ENCODE peak calls at places on chromosomes 2 and 18, in eight cellular contexts. One of them, this sample, is unnamed.

GRCh38 chr2:9484533-9484932 is 10.2 kb downstream of the IAH1 start:
- DNase-seq in CD8-positive, alpha-beta T cell: no peak
- DNase-seq in neural progenitor cell: no peak
- DNase-seq in AG04450: peak
- DNase-seq in lung: no peak
- DNase-seq in thoracic aorta: no peak
- DNase-seq in tibial nerve: no peak
- DNase-seq in GM12864: no peak
- DNase-seq in this sample: no peak

GRCh38 chr2:65033178-65033577 is 23.0 kb upstream of the CEP68 start:
- DNase-seq in CD8-positive, alpha-beta T cell: no peak
- DNase-seq in neural progenitor cell: no peak
- DNase-seq in AG04450: no peak
- DNase-seq in lung: no peak
- DNase-seq in thoracic aorta: no peak
- DNase-seq in tibial nerve: no peak
- DNase-seq in GM12864: no peak
- DNase-seq in this sample: no peak

GRCh38 chr2:9364373-9364772 is 59.0 kb downstream of the ITGB1BP1 start:
- DNase-seq in CD8-positive, alpha-beta T cell: no peak
- DNase-seq in neural progenitor cell: no peak
- DNase-seq in AG04450: no peak
- DNase-seq in lung: no peak
- DNase-seq in thoracic aorta: no peak
- DNase-seq in tibial nerve: no peak
- DNase-seq in GM12864: no peak
- DNase-seq in this sample: no peak

GRCh38 chr2:220198911-220199310 is 571.5 kb downstream of the SLC4A3 start:
- DNase-seq in CD8-positive, alpha-beta T cell: no peak
- DNase-seq in neural progenitor cell: no peak
- DNase-seq in AG04450: peak
- DNase-seq in lung: no peak
- DNase-seq in thoracic aorta: no peak
- DNase-seq in tibial nerve: peak
- DNase-seq in GM12864: no peak
- DNase-seq in this sample: no peak

GRCh38 chr2:195202163-195202845 is 454.7 kb upstream of the SLC39A10 start:
- DNase-seq in CD8-positive, alpha-beta T cell: no peak
- DNase-seq in neural progenitor cell: no peak
- DNase-seq in AG04450: no peak
- DNase-seq in lung: no peak
- DNase-seq in thoracic aorta: no peak
- DNase-seq in tibial nerve: no peak
- DNase-seq in GM12864: no peak
- DNase-seq in this sample: no peak

GRCh38 chr2:27689424-27689823 is 25.7 kb downstream of the SLC4A1AP start:
- DNase-seq in CD8-positive, alpha-beta T cell: no peak
- DNase-seq in neural progenitor cell: no peak
- DNase-seq in AG04450: no peak
- DNase-seq in lung: no peak
- DNase-seq in thoracic aorta: no peak
- DNase-seq in tibial nerve: no peak
- DNase-seq in GM12864: no peak
- DNase-seq in this sample: no peak

GRCh38 chr2:64214281-64215115 is 70.3 kb upstream of the PELI1 start:
- DNase-seq in CD8-positive, alpha-beta T cell: no peak
- DNase-seq in neural progenitor cell: no peak
- DNase-seq in AG04450: no peak
- DNase-seq in lung: no peak
- DNase-seq in thoracic aorta: no peak
- DNase-seq in tibial nerve: no peak
- DNase-seq in GM12864: peak
- DNase-seq in this sample: no peak

GRCh38 chr2:217307023-217307422 is 447.2 kb upstream of the TNP1 start:
- DNase-seq in CD8-positive, alpha-beta T cell: no peak
- DNase-seq in neural progenitor cell: no peak
- DNase-seq in AG04450: no peak
- DNase-seq in lung: no peak
- DNase-seq in thoracic aorta: no peak
- DNase-seq in tibial nerve: no peak
- DNase-seq in GM12864: no peak
- DNase-seq in this sample: no peak

GRCh38 chr2:133346654-133347053 is 221.6 kb downstream of the NCKAP5 start:
- DNase-seq in CD8-positive, alpha-beta T cell: no peak
- DNase-seq in neural progenitor cell: no peak
- DNase-seq in AG04450: peak
- DNase-seq in lung: no peak
- DNase-seq in thoracic aorta: no peak
- DNase-seq in tibial nerve: no peak
- DNase-seq in GM12864: peak
- DNase-seq in this sample: no peak

GRCh38 chr2:72770879-72771461 is 54.9 kb downstream of the EXOC6B start:
- DNase-seq in CD8-positive, alpha-beta T cell: peak
- DNase-seq in neural progenitor cell: peak
- DNase-seq in AG04450: peak
- DNase-seq in lung: peak
- DNase-seq in thoracic aorta: peak
- DNase-seq in tibial nerve: peak
- DNase-seq in GM12864: peak
- DNase-seq in this sample: no peak

GRCh38 chr18:69585696-69586095 is 185.0 kb downstream of the DOK6 start:
- DNase-seq in CD8-positive, alpha-beta T cell: no peak
- DNase-seq in neural progenitor cell: no peak
- DNase-seq in AG04450: no peak
- DNase-seq in lung: no peak
- DNase-seq in thoracic aorta: no peak
- DNase-seq in tibial nerve: no peak
- DNase-seq in GM12864: no peak
- DNase-seq in this sample: no peak

GRCh38 chr2:189411860-189412259 is 29.4 kb upstream of the WDR75 start:
- DNase-seq in CD8-positive, alpha-beta T cell: no peak
- DNase-seq in neural progenitor cell: no peak
- DNase-seq in AG04450: peak
- DNase-seq in lung: no peak
- DNase-seq in thoracic aorta: no peak
- DNase-seq in tibial nerve: no peak
- DNase-seq in GM12864: no peak
- DNase-seq in this sample: no peak

GRCh38 chr2:225452677-225453076 is 53.2 kb downstream of the NYAP2 start:
- DNase-seq in CD8-positive, alpha-beta T cell: no peak
- DNase-seq in neural progenitor cell: peak
- DNase-seq in AG04450: no peak
- DNase-seq in lung: no peak
- DNase-seq in thoracic aorta: no peak
- DNase-seq in tibial nerve: no peak
- DNase-seq in GM12864: no peak
- DNase-seq in this sample: no peak

GRCh38 chr18:66729459-66730239 is 125.8 kb upstream of the CDH19 start:
- DNase-seq in CD8-positive, alpha-beta T cell: no peak
- DNase-seq in neural progenitor cell: no peak
- DNase-seq in AG04450: no peak
- DNase-seq in lung: no peak
- DNase-seq in thoracic aorta: no peak
- DNase-seq in tibial nerve: peak
- DNase-seq in GM12864: no peak
- DNase-seq in this sample: no peak

GRCh38 chr2:138713069-138713496 is 67.1 kb downstream of the NXPH2 start:
- DNase-seq in CD8-positive, alpha-beta T cell: no peak
- DNase-seq in neural progenitor cell: no peak
- DNase-seq in AG04450: no peak
- DNase-seq in lung: no peak
- DNase-seq in thoracic aorta: no peak
- DNase-seq in tibial nerve: no peak
- DNase-seq in GM12864: no peak
- DNase-seq in this sample: no peak

GRCh38 chr2:157830696-157831570 is 45.2 kb downstream of the ACVR1 start:
- DNase-seq in CD8-positive, alpha-beta T cell: no peak
- DNase-seq in neural progenitor cell: no peak
- DNase-seq in AG04450: peak
- DNase-seq in lung: no peak
- DNase-seq in thoracic aorta: peak
- DNase-seq in tibial nerve: peak
- DNase-seq in GM12864: no peak
- DNase-seq in this sample: peak

GRCh38 chr2:210475726-210476125 is 833 bp downstream of the LANCL1 start:
- DNase-seq in CD8-positive, alpha-beta T cell: no peak
- DNase-seq in neural progenitor cell: no peak
- DNase-seq in AG04450: no peak
- DNase-seq in lung: no peak
- DNase-seq in thoracic aorta: no peak
- DNase-seq in tibial nerve: no peak
- DNase-seq in GM12864: no peak
- DNase-seq in this sample: no peak

GRCh38 chr2:219645631-219646527 is 18.4 kb downstream of the SLC4A3 start:
- DNase-seq in CD8-positive, alpha-beta T cell: no peak
- DNase-seq in neural progenitor cell: no peak
- DNase-seq in AG04450: peak
- DNase-seq in lung: no peak
- DNase-seq in thoracic aorta: no peak
- DNase-seq in tibial nerve: no peak
- DNase-seq in GM12864: no peak
- DNase-seq in this sample: no peak

GRCh38 chr2:64338910-64339500 is 115.0 kb upstream of the LGALSL start:
- DNase-seq in CD8-positive, alpha-beta T cell: peak
- DNase-seq in neural progenitor cell: no peak
- DNase-seq in AG04450: no peak
- DNase-seq in lung: no peak
- DNase-seq in thoracic aorta: no peak
- DNase-seq in tibial nerve: no peak
- DNase-seq in GM12864: no peak
- DNase-seq in this sample: no peak

GRCh38 chr18:37565985-37566478 is 434 bp upstream of the CELF4 start:
- DNase-seq in CD8-positive, alpha-beta T cell: no peak
- DNase-seq in neural progenitor cell: peak
- DNase-seq in AG04450: no peak
- DNase-seq in lung: no peak
- DNase-seq in thoracic aorta: no peak
- DNase-seq in tibial nerve: no peak
- DNase-seq in GM12864: no peak
- DNase-seq in this sample: no peak

GRCh38 chr18:75377258-75377657 is 50.2 kb downstream of the SMIM21 start:
- DNase-seq in CD8-positive, alpha-beta T cell: no peak
- DNase-seq in neural progenitor cell: no peak
- DNase-seq in AG04450: no peak
- DNase-seq in lung: no peak
- DNase-seq in thoracic aorta: no peak
- DNase-seq in tibial nerve: no peak
- DNase-seq in GM12864: no peak
- DNase-seq in this sample: no peak

DNA sequence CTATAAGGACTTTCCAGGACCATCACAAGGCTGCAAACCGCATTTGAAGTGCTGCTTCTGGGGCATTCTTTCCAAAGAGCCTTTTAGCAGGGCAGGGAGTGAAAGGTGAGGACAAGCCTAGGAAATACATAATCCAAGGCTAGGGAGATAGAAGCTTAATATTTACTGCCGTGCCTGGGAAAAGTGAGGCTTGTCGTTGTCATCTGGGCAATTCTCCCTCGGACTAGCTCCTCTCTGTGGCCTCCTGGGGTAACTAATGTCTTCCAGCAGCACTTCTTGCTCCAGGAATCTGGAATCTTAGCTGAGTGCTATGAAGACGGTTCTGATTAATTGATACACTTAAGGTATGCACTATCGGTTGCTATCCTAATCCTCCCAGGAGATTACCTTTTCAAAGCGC is 69.3 kb upstream of the ATL2 start:
- DNase-seq in CD8-positive, alpha-beta T cell: no peak
- DNase-seq in neural progenitor cell: peak
- DNase-seq in AG04450: no peak
- DNase-seq in lung: no peak
- DNase-seq in thoracic aorta: no peak
- DNase-seq in tibial nerve: no peak
- DNase-seq in GM12864: no peak
- DNase-seq in this sample: no peak
- TF ChIP-seq CTCF in CD8-positive, alpha-beta T cell: no peak
- TF ChIP-seq CTCF in neural progenitor cell: no peak
- TF ChIP-seq CTCF in AG04450: no peak
- TF ChIP-seq CTCF in lung: no peak
- TF ChIP-seq CTCF in thoracic aorta: no peak
- TF ChIP-seq CTCF in tibial nerve: no peak
- TF ChIP-seq CTCF in GM12864: no peak
- TF ChIP-seq CTCF in this sample: no peak

DNA sequence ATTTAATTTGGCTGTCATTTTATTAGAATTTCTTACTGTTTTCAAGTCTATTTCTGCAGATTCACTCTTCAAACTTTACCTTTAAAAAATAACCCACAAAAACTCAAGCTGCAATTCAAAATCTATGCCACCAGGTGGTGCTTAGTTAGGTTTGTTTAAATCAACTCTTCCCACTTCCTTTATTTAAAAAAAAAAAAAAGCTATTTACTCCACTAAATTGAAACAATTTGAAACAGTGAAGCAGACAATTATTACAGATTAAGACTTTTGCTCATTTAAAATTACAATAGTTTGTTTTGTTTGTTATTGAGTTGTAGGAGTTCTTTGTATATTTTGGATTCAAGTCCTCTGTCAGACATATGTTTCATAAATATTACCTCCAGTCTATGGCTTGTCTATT is 300.0 kb downstream of the PDE11A start:
- DNase-seq in CD8-positive, alpha-beta T cell: no peak
- DNase-seq in neural progenitor cell: peak
- DNase-seq in AG04450: no peak
- DNase-seq in lung: no peak
- DNase-seq in thoracic aorta: no peak
- DNase-seq in tibial nerve: peak
- DNase-seq in GM12864: peak
- DNase-seq in this sample: no peak
- TF ChIP-seq CTCF in CD8-positive, alpha-beta T cell: peak
- TF ChIP-seq CTCF in neural progenitor cell: peak
- TF ChIP-seq CTCF in AG04450: peak
- TF ChIP-seq CTCF in lung: no peak
- TF ChIP-seq CTCF in thoracic aorta: peak
- TF ChIP-seq CTCF in tibial nerve: peak
- TF ChIP-seq CTCF in GM12864: peak
- TF ChIP-seq CTCF in this sample: peak

DNA sequence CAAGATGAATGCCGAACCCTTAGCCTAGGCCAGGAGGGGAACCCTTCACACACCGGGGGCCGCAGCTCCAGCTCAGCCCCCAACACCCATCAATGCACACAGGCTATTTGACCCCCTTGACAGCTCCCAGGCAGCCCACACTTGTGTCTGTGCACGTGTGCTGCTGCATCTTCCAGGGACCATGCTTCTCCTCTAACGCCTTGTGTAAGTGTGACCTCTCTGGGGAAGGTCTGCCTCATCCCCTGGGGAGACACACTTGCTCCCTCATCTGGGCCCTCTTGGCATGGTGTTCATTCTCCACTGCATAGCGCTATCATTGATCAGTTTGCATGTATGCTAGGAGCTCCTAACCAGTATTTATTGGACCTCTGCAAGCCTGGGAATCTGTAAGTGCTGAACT is 120.0 kb upstream of the FHL2 start:
- DNase-seq in CD8-positive, alpha-beta T cell: no peak
- DNase-seq in neural progenitor cell: no peak
- DNase-seq in AG04450: no peak
- DNase-seq in lung: no peak
- DNase-seq in thoracic aorta: no peak
- DNase-seq in tibial nerve: no peak
- DNase-seq in GM12864: no peak
- DNase-seq in this sample: no peak
- TF ChIP-seq CTCF in CD8-positive, alpha-beta T cell: no peak
- TF ChIP-seq CTCF in neural progenitor cell: no peak
- TF ChIP-seq CTCF in AG04450: peak
- TF ChIP-seq CTCF in lung: no peak
- TF ChIP-seq CTCF in thoracic aorta: no peak
- TF ChIP-seq CTCF in tibial nerve: no peak
- TF ChIP-seq CTCF in GM12864: no peak
- TF ChIP-seq CTCF in this sample: no peak

GRCh38 chr2:30475542-30475941 is 28.5 kb downstream of the LCLAT1 start:
- DNase-seq in CD8-positive, alpha-beta T cell: no peak
- DNase-seq in neural progenitor cell: no peak
- DNase-seq in AG04450: no peak
- DNase-seq in lung: no peak
- DNase-seq in thoracic aorta: no peak
- DNase-seq in tibial nerve: no peak
- DNase-seq in GM12864: no peak
- DNase-seq in this sample: no peak
- TF ChIP-seq CTCF in CD8-positive, alpha-beta T cell: no peak
- TF ChIP-seq CTCF in neural progenitor cell: no peak
- TF ChIP-seq CTCF in AG04450: peak
- TF ChIP-seq CTCF in lung: no peak
- TF ChIP-seq CTCF in thoracic aorta: no peak
- TF ChIP-seq CTCF in tibial nerve: no peak
- TF ChIP-seq CTCF in GM12864: no peak
- TF ChIP-seq CTCF in this sample: no peak

This sample was measured in CD14-positive monocyte.